ENCODE peak calls at places on chromosomes 2 and 18, in seven cellular contexts. M is HCT116, G is HepG2, I is A549, S is GM23338, Q is SK-N-SH, T is K562. D is an unnamed sample.

GRCh38 chr18:11994346-11994707 is 13.0 kb downstream of the IMPA2 start:
- DNase-seq in M (no peak), G (peak), I (peak), S (no peak), Q (no peak), T (no peak), D (no peak)

GRCh38 chr18:24837065-24837464 is 376.6 kb downstream of the HRH4 start:
- DNase-seq in M (no peak), G (no peak), I (no peak), S (no peak), Q (no peak), T (no peak), D (no peak)

GRCh38 chr2:178271629-178272333 is 77.5 kb downstream of the OSBPL6 start:
- DNase-seq in M (no peak), G (no peak), I (no peak), S (no peak), Q (no peak), T (no peak), D (no peak)

GRCh38 chr18:59604877-59605276 is 92.3 kb downstream of the CCBE1 start:
- DNase-seq in M (no peak), G (no peak), I (no peak), S (no peak), Q (no peak), T (no peak), D (no peak)

GRCh38 chr2:183248866-183249567 is 124.8 kb downstream of the NUP35 start:
- DNase-seq in M (peak), G (peak), I (peak), S (peak), Q (peak), T (peak), D (peak)

GRCh38 chr2:204967199-204967995 is 422.1 kb downstream of the PARD3B start:
- DNase-seq in M (no peak), G (no peak), I (no peak), S (no peak), Q (peak), T (no peak), D (no peak)

GRCh38 chr2:60998628-60999545 is 18.6 kb upstream of the PEX13 start:
- DNase-seq in M (no peak), G (peak), I (peak), S (peak), Q (peak), T (peak), D (no peak)

GRCh38 chr2:58516695-58517094 is 275.6 kb upstream of the FANCL start:
- DNase-seq in M (no peak), G (no peak), I (no peak), S (no peak), Q (no peak), T (no peak), D (no peak)

GRCh38 chr2:132617989-132618388 is 52.0 kb downstream of the LYPD1 start:
- DNase-seq in M (no peak), G (no peak), I (no peak), S (peak), Q (no peak), T (no peak), D (no peak)

GRCh38 chr2:100643906-100644501 is 81.2 kb downstream of the PDCL3 start:
- DNase-seq in M (no peak), G (no peak), I (no peak), S (no peak), Q (no peak), T (no peak), D (no peak)

GRCh38 chr2:97740590-97741182 is 27.3 kb downstream of the ZAP70 start:
- DNase-seq in M (peak), G (peak), I (peak), S (peak), Q (peak), T (peak), D (peak)

GRCh38 chr2:143686585-143687164 is 557.5 kb downstream of the ARHGAP15 start:
- DNase-seq in M (peak), G (peak), I (peak), S (peak), Q (no peak), T (peak), D (peak)

GRCh38 chr2:27857417-27858172 is 32.6 kb downstream of the RBKS start:
- DNase-seq in M (no peak), G (no peak), I (no peak), S (no peak), Q (no peak), T (no peak), D (no peak)

GRCh38 chr2:208595386-208596275 is 189.0 kb downstream of the PTH2R start:
- DNase-seq in M (peak), G (no peak), I (peak), S (peak), Q (no peak), T (peak), D (no peak)

GRCh38 chr2:201798252-201798918 is 8.0 kb upstream of the CDK15 start:
- DNase-seq in M (no peak), G (no peak), I (no peak), S (no peak), Q (no peak), T (no peak), D (peak)

GRCh38 chr18:43757273-43757672 is 480.0 kb upstream of the SYT4 start:
- DNase-seq in M (no peak), G (no peak), I (no peak), S (no peak), Q (no peak), T (no peak), D (no peak)

GRCh38 chr2:212052412-212053159 is 486.0 kb downstream of the ERBB4 start:
- DNase-seq in M (no peak), G (no peak), I (no peak), S (no peak), Q (no peak), T (no peak), D (no peak)

GRCh38 chr2:2974982-2975381 is 402.6 kb downstream of the EIPR1 start:
- DNase-seq in M (no peak), G (no peak), I (no peak), S (no peak), Q (peak), T (no peak), D (no peak)

GRCh38 chr18:63867368-63867767 is 20.1 kb upstream of the SERPINB2 start:
- DNase-seq in M (no peak), G (no peak), I (no peak), S (no peak), Q (no peak), T (no peak), D (no peak)

GRCh38 chr2:181264016-181264415 is 193.2 kb upstream of the ITGA4 start:
- DNase-seq in M (no peak), G (no peak), I (no peak), S (peak), Q (no peak), T (no peak), D (no peak)

GRCh38 chr2:159140070-159140774 is 146.3 kb downstream of the WDSUB1 start:
- DNase-seq in M (no peak), G (no peak), I (no peak), S (no peak), Q (no peak), T (no peak), D (no peak)

GRCh38 chr2:138125306-138125900 is 161.1 kb downstream of the HNMT start:
- DNase-seq in M (no peak), G (no peak), I (no peak), S (peak), Q (no peak), T (no peak), D (no peak)

GRCh38 chr2:36404754-36405153 is 49.2 kb downstream of the CRIM1 start:
- DNase-seq in M (no peak), G (no peak), I (no peak), S (no peak), Q (no peak), T (no peak), D (no peak)

DNA sequence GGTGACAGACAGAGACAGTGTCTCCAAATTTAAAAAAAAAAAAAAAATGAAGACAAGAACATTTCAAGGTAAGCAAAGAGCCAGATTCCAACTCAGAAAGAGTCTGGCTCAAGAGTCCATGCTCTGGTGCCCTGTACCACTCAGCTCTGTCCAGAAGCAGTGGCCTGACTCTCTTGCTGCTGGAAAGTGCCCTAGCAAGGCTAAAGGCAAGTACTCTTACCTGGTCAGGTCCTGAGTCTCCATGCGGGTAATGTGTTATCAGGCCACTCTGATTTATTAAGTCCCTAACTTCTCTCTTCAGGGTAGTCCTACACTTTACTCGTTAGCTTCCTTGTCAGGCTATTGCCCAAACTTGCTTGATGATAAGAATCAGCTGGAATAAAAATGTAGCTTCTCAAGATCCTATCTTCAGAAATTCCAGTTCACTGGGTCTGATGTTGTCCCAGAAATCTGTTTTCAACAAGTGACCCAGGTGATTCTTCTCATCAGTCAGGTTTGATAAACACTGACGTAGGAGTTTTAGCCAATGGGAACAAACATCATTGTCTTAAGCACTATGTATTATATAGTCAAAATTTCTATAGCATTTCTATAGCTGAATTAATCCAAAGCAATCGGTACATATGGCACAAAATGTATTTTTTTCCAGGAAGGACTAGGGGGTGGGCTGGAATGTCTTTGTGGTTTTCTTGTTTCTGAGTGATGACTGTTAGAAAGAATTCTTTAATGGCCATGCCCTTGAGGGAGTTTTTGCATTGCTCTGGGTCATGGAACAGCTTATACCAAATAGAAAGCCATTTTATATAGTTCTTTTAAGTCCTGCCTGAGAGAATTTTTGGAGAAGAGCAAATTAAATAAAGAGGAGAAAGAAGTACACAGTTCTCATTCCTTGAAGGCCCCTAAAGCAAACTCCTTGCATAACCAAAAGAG is 139.9 kb upstream of the DNMT3A start:
- DNase-seq in M (no peak), G (no peak), I (no peak), S (no peak), Q (no peak), T (no peak), D (no peak)
- TF ChIP-seq REST in M (no peak), G (no peak), I (no peak), S (no peak), Q (no peak), T (no peak), D (no peak)

DNA sequence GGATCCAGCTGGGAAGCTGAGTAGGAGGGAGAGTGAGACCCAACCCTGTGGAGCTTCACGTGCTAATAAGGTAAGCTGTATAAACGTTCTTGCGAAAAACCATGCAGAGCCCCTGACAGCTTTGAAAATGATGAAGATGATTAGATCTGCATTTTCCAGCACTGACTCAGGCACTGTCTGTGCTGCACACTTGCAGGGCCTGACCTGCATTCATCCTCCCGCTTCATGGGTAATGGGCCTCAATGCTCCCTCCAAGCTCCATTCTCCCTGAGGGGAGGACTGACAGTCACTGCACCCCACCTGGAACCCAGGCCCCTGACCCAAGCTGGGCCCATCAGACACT is 205.4 kb downstream of the TMEM163 start:
- DNase-seq in M (no peak), G (no peak), I (no peak), S (no peak), Q (no peak), T (no peak), D (no peak)
- H3K27ac ChIP-seq in M (no peak), G (no peak), I (no peak), S (no peak), Q (no peak), T (no peak), D (no peak)

GRCh38 chr18:39057423-39058057 is 1491.9 kb upstream of the CELF4 start:
- DNase-seq in M (peak), G (no peak), I (no peak), S (no peak), Q (no peak), T (no peak), D (no peak)
- TF ChIP-seq REST in M (no peak), G (no peak), I (no peak), S (no peak), Q (no peak), T (no peak), D (no peak)

DNA sequence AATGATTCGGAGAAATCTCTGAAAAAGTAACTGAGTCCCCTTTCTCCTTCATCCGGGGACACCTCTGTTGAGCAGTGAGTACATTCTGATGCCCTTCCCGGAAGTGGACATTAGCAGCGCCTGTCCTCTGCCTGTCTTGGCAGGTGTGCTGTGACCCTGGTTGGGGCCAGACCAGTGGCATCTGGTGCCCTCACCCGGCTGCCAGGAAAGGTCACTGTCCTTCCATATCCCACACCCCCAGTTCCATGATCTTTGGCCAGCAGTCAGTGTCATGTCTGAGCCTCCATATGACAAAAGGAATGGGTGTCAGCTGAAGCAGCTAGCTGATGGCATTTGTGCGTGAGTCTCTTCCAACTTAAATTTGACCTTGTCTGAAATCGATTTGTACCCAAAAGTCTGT is 128.1 kb downstream of the NCK2 start:
- DNase-seq in M (no peak), G (no peak), I (no peak), S (no peak), Q (no peak), T (no peak), D (no peak)
- H3K27ac ChIP-seq in M (no peak), G (no peak), I (no peak), S (no peak), Q (no peak), T (peak), D (no peak)

DNA sequence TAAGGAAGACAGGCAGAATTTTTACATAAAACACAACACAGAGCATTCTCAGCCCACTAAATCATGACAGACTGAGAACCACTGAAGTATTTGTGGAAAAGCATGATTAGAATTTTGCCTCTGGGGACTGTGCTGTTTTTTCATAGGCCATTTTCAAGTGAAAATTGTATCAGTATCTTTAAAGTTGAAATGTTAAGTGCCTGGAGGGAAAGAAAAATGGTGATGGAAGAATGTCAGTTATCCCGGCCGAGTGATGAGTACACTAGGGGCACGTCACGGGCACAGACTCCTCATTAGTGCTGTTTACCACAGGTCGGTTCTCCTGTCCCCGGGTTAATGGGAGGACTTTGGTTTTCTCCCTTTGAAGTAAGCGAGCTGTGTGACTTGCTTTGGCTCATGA is 36.9 kb downstream of the EHD3 start:
- DNase-seq in M (no peak), G (no peak), I (no peak), S (no peak), Q (no peak), T (no peak), D (no peak)
- TF ChIP-seq REST in M (no peak), G (no peak), I (no peak), S (no peak), Q (no peak), T (no peak), D (no peak)

GRCh38 chr2:230842473-230842872 is 22.3 kb upstream of the ITM2C start:
- DNase-seq in M (no peak), G (no peak), I (no peak), S (no peak), Q (no peak), T (no peak), D (no peak)

GRCh38 chr2:230846360-230846759 is 18.4 kb upstream of the ITM2C start:
- DNase-seq in M (no peak), G (no peak), I (no peak), S (no peak), Q (no peak), T (no peak), D (no peak)

GRCh38 chr2:230847883-230848388 is 16.8 kb upstream of the ITM2C start:
- DNase-seq in M (peak), G (peak), I (peak), S (peak), Q (peak), T (peak), D (no peak)

GRCh38 chr2:230843130-230843529 is 21.6 kb upstream of the ITM2C start:
- DNase-seq in M (no peak), G (no peak), I (no peak), S (no peak), Q (no peak), T (no peak), D (no peak)
- H3K27ac ChIP-seq in M (no peak), G (no peak), I (no peak), S (no peak), Q (no peak), T (no peak), D (no peak)

GRCh38 chr2:232999354-232999753 is 13.7 kb downstream of the NGEF start:
- DNase-seq in M (no peak), G (peak), I (no peak), S (peak), Q (peak), T (no peak), D (no peak)

GRCh38 chr2:233000886-233001750 is 11.9 kb downstream of the NGEF start:
- DNase-seq in M (no peak), G (no peak), I (no peak), S (no peak), Q (no peak), T (no peak), D (no peak)

GRCh38 chr2:232998666-232998985 is 14.4 kb downstream of the NGEF start:
- DNase-seq in M (no peak), G (no peak), I (no peak), S (no peak), Q (no peak), T (no peak), D (no peak)

GRCh38 chr2:232994446-232994845 is 18.6 kb downstream of the NGEF start:
- DNase-seq in M (no peak), G (no peak), I (no peak), S (no peak), Q (no peak), T (no peak), D (no peak)

GRCh38 chr2:232997749-232998665 is 15.0 kb downstream of the NGEF start:
- DNase-seq in M (no peak), G (no peak), I (no peak), S (no peak), Q (no peak), T (no peak), D (no peak)
- TF ChIP-seq REST in M (no peak), G (no peak), I (no peak), S (no peak), Q (no peak), T (no peak), D (no peak)

GRCh38 chr2:241794250-241794823 is 14.7 kb upstream of the NEU4 start:
- DNase-seq in M (no peak), G (no peak), I (no peak), S (no peak), Q (no peak), T (no peak), D (no peak)

GRCh38 chr2:241793385-241793784 is 15.6 kb upstream of the NEU4 start:
- DNase-seq in M (no peak), G (no peak), I (no peak), S (no peak), Q (no peak), T (no peak), D (no peak)

GRCh38 chr2:241788135-241788534 is 11.5 kb downstream of the GAL3ST2 start:
- DNase-seq in M (no peak), G (no peak), I (no peak), S (no peak), Q (no peak), T (no peak), D (no peak)

DNA sequence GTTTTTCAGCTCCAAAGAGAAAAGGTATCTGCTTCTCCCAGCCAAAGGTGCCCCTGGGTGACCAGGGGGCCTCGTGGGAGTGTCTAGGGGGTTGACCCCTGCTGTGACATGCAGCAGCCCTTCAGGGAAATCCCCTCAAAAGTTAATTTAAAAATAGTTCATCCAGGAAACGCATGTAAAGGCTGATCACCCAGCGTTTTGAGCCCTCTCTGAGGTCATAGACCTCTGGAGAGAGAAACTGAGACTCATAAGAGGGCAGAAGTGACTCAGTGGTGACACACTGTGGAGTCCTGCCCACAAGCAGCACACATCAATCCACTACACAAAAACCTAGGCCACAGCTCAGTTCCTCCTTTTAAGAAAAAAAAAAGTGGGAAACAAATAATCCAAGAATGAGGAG is 11.9 kb downstream of the GAL3ST2 start:
- DNase-seq in M (peak), G (no peak), I (no peak), S (no peak), Q (no peak), T (no peak), D (no peak)
- H3K27ac ChIP-seq in M (no peak), G (no peak), I (no peak), S (no peak), Q (no peak), T (no peak), D (no peak)

D was measured in Panc1.